ENCODE peak calls at places on chromosome 12, in six cellular contexts. N is HFFc6; Q is kidney tubule cell; T is EH; B is central memory CD8-positive, alpha-beta T cell; F is LoVo. C is an unnamed sample.
A peak's percentile ranks its signal among the peaks of the same experiment; 100 is the strongest.

GRCh38 chr12:107731376-107731775 is 29.6 kb downstream of the PRDM4 start:
- DNase-seq in N (no peak), Q (peak; percentile 77), T (peak; percentile 12), B (no peak), F (no peak), C (peak; percentile 37)

GRCh38 chr12:93568091-93568490 is 4.4 kb upstream of the SOCS2 start:
- DNase-seq in N (no peak), Q (no peak), T (no peak), B (no peak), F (no peak), C (no peak)

GRCh38 chr12:30643366-30643765 is 52.3 kb downstream of the IPO8 start:
- DNase-seq in N (no peak), Q (peak; percentile 2), T (peak; percentile 35), B (no peak), F (no peak), C (no peak)

GRCh38 chr12:13606290-13606689 is 375.1 kb downstream of the GRIN2B start:
- DNase-seq in N (no peak), Q (no peak), T (no peak), B (no peak), F (no peak), C (no peak)

GRCh38 chr12:94641283-94641682 is 9.1 kb downstream of the TMCC3 start:
- DNase-seq in N (no peak), Q (peak; percentile 80), T (no peak), B (no peak), F (no peak), C (no peak)

GRCh38 chr12:57488397-57489156 is 709 bp downstream of the MARS1 start:
- DNase-seq in N (no peak), Q (no peak), T (peak; percentile 12), B (no peak), F (no peak), C (peak; percentile 23)

GRCh38 chr12:11723993-11724392 is 74.5 kb downstream of the ETV6 start:
- DNase-seq in N (no peak), Q (no peak), T (no peak), B (no peak), F (no peak), C (no peak)

GRCh38 chr12:122250047-122250446 is 16.2 kb downstream of the VPS33A start:
- DNase-seq in N (no peak), Q (no peak), T (no peak), B (no peak), F (no peak), C (no peak)

GRCh38 chr12:57657744-57658143 is 24.7 kb upstream of the B4GALNT1 start:
- DNase-seq in N (peak; percentile 6), Q (no peak), T (peak; percentile 9), B (no peak), F (no peak), C (no peak)

GRCh38 chr12:95230313-95230712 is 12.7 kb downstream of the VEZT start:
- DNase-seq in N (no peak), Q (no peak), T (no peak), B (no peak), F (no peak), C (no peak)

GRCh38 chr12:101891462-101891971 is 14.1 kb downstream of the DRAM1 start:
- DNase-seq in N (peak; percentile 85), Q (peak; percentile 72), T (peak; percentile 96), B (no peak), F (no peak), C (peak; percentile 76)

GRCh38 chr12:122503783-122504590 is 3.3 kb upstream of the ZCCHC8 start:
- DNase-seq in N (no peak), Q (no peak), T (no peak), B (no peak), F (no peak), C (no peak)

GRCh38 chr12:78220811-78221210 is 390.1 kb downstream of the NAV3 start:
- DNase-seq in N (no peak), Q (no peak), T (no peak), B (no peak), F (no peak), C (no peak)

GRCh38 chr12:4134434-4134762 is 139.2 kb upstream of the CCND2 start:
- DNase-seq in N (no peak), Q (no peak), T (no peak), B (no peak), F (no peak), C (peak; percentile 11)

GRCh38 chr12:12726543-12727093 is 9.4 kb downstream of the CDKN1B start:
- DNase-seq in N (peak; percentile 85), Q (peak; percentile 62), T (peak; percentile 92), B (no peak), F (peak; percentile 39), C (peak; percentile 85)

GRCh38 chr12:109461049-109461845 is 15.9 kb downstream of the KCTD10 start:
- DNase-seq in N (no peak), Q (peak; percentile 67), T (peak; percentile 86), B (no peak), F (peak; percentile 24), C (peak; percentile 66)

GRCh38 chr12:120235369-120236123 is 30.0 kb downstream of the PXN start:
- DNase-seq in N (no peak), Q (no peak), T (no peak), B (no peak), F (no peak), C (peak; percentile 49)

GRCh38 chr12:132765366-132765765 is 3.7 kb upstream of the ANKLE2 start:
- DNase-seq in N (no peak), Q (no peak), T (no peak), B (no peak), F (no peak), C (no peak)

GRCh38 chr12:3631272-3631637 is 121.7 kb downstream of the CRACR2A start:
- DNase-seq in N (no peak), Q (no peak), T (no peak), B (no peak), F (no peak), C (no peak)

GRCh38 chr12:107372229-107372658 is 278.9 kb upstream of the CRY1 start:
- DNase-seq in N (no peak), Q (peak; percentile 24), T (no peak), B (peak; percentile 24), F (no peak), C (no peak)

GRCh38 chr12:19801941-19802340 is 362.6 kb downstream of the AEBP2 start:
- DNase-seq in N (no peak), Q (no peak), T (peak; percentile 53), B (no peak), F (no peak), C (no peak)

GRCh38 chr12:701896-702539 is 38.8 kb upstream of the NINJ2 start:
- DNase-seq in N (no peak), Q (no peak), T (no peak), B (no peak), F (no peak), C (peak; percentile 44)

GRCh38 chr12:1811281-1811947 is 9.0 kb upstream of the LRTM2 start:
- DNase-seq in N (no peak), Q (no peak), T (no peak), B (no peak), F (no peak), C (peak; percentile 50)

GRCh38 chr12:49147384-49147783 is 16.2 kb upstream of the TUBA1B start:
- DNase-seq in N (no peak), Q (no peak), T (no peak), B (no peak), F (no peak), C (no peak)

GRCh38 chr12:7989827-7990491 is 42.6 kb upstream of the FOXJ2 start:
- DNase-seq in N (no peak), Q (no peak), T (no peak), B (peak; percentile 40), F (no peak), C (peak; percentile 60)

GRCh38 chr12:53575502-53576264 is 50.5 kb downstream of the ATF7 start:
- DNase-seq in N (peak; percentile 72), Q (peak; percentile 17), T (peak; percentile 66), B (no peak), F (no peak), C (no peak)

GRCh38 chr12:107014050-107014449 is 27.1 kb upstream of the MTERF2 start:
- DNase-seq in N (no peak), Q (peak; percentile 62), T (no peak), B (no peak), F (peak; percentile 29), C (no peak)

GRCh38 chr12:38691164-38691563 is 214.2 kb downstream of the CPNE8 start:
- DNase-seq in N (no peak), Q (peak; percentile 26), T (no peak), B (no peak), F (no peak), C (no peak)

C was measured in dermis blood vessel endothelial cell.